ENCODE peak calls at places on chromosome 5, in four cellular contexts. One of them, this sample, is unnamed.

GRCh38 chr5:92505925-92506324 is 1075.1 kb downstream of the NR2F1-AS1 start:
- DNase-seq in epithelial cell of esophagus: peak
- DNase-seq in cardiac muscle cell: peak
- DNase-seq in kidney epithelial cell: no peak
- DNase-seq in this sample: no peak

GRCh38 chr5:149011084-149011483 is 51.8 kb downstream of the SH3TC2 start:
- DNase-seq in epithelial cell of esophagus: peak
- DNase-seq in cardiac muscle cell: no peak
- DNase-seq in kidney epithelial cell: peak
- DNase-seq in this sample: no peak

GRCh38 chr5:177593511-177593910 is 1.5 kb downstream of the TMED9 start:
- DNase-seq in epithelial cell of esophagus: no peak
- DNase-seq in cardiac muscle cell: no peak
- DNase-seq in kidney epithelial cell: no peak
- DNase-seq in this sample: no peak

GRCh38 chr5:112329429-112330090 is 89.5 kb downstream of the EPB41L4A start:
- DNase-seq in epithelial cell of esophagus: peak
- DNase-seq in cardiac muscle cell: no peak
- DNase-seq in kidney epithelial cell: no peak
- DNase-seq in this sample: no peak

GRCh38 chr5:138603521-138603920 is 28.3 kb upstream of the HSPA9 start:
- DNase-seq in epithelial cell of esophagus: peak
- DNase-seq in cardiac muscle cell: peak
- DNase-seq in kidney epithelial cell: peak
- DNase-seq in this sample: no peak

GRCh38 chr5:40680741-40681350 is 1.1 kb downstream of the PTGER4 start:
- DNase-seq in epithelial cell of esophagus: peak
- DNase-seq in cardiac muscle cell: no peak
- DNase-seq in kidney epithelial cell: no peak
- DNase-seq in this sample: no peak

GRCh38 chr5:78562001-78562400 is 86.6 kb downstream of the LHFPL2 start:
- DNase-seq in epithelial cell of esophagus: no peak
- DNase-seq in cardiac muscle cell: no peak
- DNase-seq in kidney epithelial cell: no peak
- DNase-seq in this sample: no peak

GRCh38 chr5:107378218-107378899 is 292.4 kb downstream of the EFNA5 start:
- DNase-seq in epithelial cell of esophagus: no peak
- DNase-seq in cardiac muscle cell: no peak
- DNase-seq in kidney epithelial cell: no peak
- DNase-seq in this sample: no peak

GRCh38 chr5:19988447-19988846 is 447 bp upstream of the CDH18 start:
- DNase-seq in epithelial cell of esophagus: no peak
- DNase-seq in cardiac muscle cell: no peak
- DNase-seq in kidney epithelial cell: no peak
- DNase-seq in this sample: no peak

GRCh38 chr5:161189452-161189851 is 337.4 kb upstream of the ATP10B start:
- DNase-seq in epithelial cell of esophagus: no peak
- DNase-seq in cardiac muscle cell: no peak
- DNase-seq in kidney epithelial cell: no peak
- DNase-seq in this sample: no peak

GRCh38 chr5:157049605-157050004 is 9.3 kb downstream of the HAVCR1 start:
- DNase-seq in epithelial cell of esophagus: no peak
- DNase-seq in cardiac muscle cell: no peak
- DNase-seq in kidney epithelial cell: peak
- DNase-seq in this sample: no peak

GRCh38 chr5:174320051-174320450 is 274.5 kb downstream of the NSG2 start:
- DNase-seq in epithelial cell of esophagus: no peak
- DNase-seq in cardiac muscle cell: no peak
- DNase-seq in kidney epithelial cell: no peak
- DNase-seq in this sample: no peak

GRCh38 chr5:171309526-171310333 is 682 bp downstream of the TLX3 start:
- DNase-seq in epithelial cell of esophagus: peak
- DNase-seq in cardiac muscle cell: no peak
- DNase-seq in kidney epithelial cell: no peak
- DNase-seq in this sample: no peak

GRCh38 chr5:152689275-152689711 is 284.2 kb upstream of the NMUR2 start:
- DNase-seq in epithelial cell of esophagus: peak
- DNase-seq in cardiac muscle cell: peak
- DNase-seq in kidney epithelial cell: peak
- DNase-seq in this sample: no peak

GRCh38 chr5:107533946-107534876 is 136.5 kb downstream of the EFNA5 start:
- DNase-seq in epithelial cell of esophagus: no peak
- DNase-seq in cardiac muscle cell: no peak
- DNase-seq in kidney epithelial cell: no peak
- DNase-seq in this sample: no peak

GRCh38 chr5:150022163-150022540 is 21.6 kb downstream of the HMGXB3 start:
- DNase-seq in epithelial cell of esophagus: peak
- DNase-seq in cardiac muscle cell: peak
- DNase-seq in kidney epithelial cell: no peak
- DNase-seq in this sample: peak

GRCh38 chr5:24591426-24591825 is 53.4 kb downstream of the CDH10 start:
- DNase-seq in epithelial cell of esophagus: no peak
- DNase-seq in cardiac muscle cell: no peak
- DNase-seq in kidney epithelial cell: no peak
- DNase-seq in this sample: no peak

GRCh38 chr5:78597068-78597857 is 51.3 kb downstream of the LHFPL2 start:
- DNase-seq in epithelial cell of esophagus: peak
- DNase-seq in cardiac muscle cell: peak
- DNase-seq in kidney epithelial cell: no peak
- DNase-seq in this sample: no peak

GRCh38 chr5:80964491-80964890 is 4.3 kb downstream of the RASGRF2 start:
- DNase-seq in epithelial cell of esophagus: no peak
- DNase-seq in cardiac muscle cell: no peak
- DNase-seq in kidney epithelial cell: no peak
- DNase-seq in this sample: no peak

GRCh38 chr5:137036630-137037029 is 462.5 kb downstream of the SPOCK1 start:
- DNase-seq in epithelial cell of esophagus: no peak
- DNase-seq in cardiac muscle cell: no peak
- DNase-seq in kidney epithelial cell: no peak
- DNase-seq in this sample: no peak

DNA sequence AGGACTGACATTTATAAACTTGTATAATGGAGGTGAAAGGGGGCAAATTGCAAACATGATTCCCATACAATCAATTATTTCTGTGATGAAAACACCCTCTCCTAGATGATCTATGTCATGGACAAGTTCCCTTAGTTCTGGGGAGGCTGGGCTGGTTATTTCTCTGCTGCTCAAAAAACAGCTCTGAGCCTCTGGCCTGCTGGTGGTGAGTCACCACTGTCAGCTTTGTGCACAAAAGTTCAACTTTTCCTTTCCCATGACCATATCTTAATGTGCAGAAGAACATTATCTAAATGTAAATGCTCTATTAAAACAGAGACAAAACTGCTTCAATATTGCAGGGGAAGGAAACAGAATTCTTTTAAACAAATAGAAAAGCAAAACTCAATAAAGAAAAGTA is 85.0 kb downstream of the HMHB1 start:
- DNase-seq in epithelial cell of esophagus: peak
- DNase-seq in cardiac muscle cell: peak
- DNase-seq in kidney epithelial cell: no peak
- DNase-seq in this sample: no peak
- H3K4me3 ChIP-seq in epithelial cell of esophagus: no peak
- H3K4me3 ChIP-seq in cardiac muscle cell: no peak
- H3K4me3 ChIP-seq in kidney epithelial cell: no peak
- H3K4me3 ChIP-seq in this sample: no peak

GRCh38 chr5:142385194-142385593 is 60.4 kb upstream of the SPRY4 start:
- DNase-seq in epithelial cell of esophagus: no peak
- DNase-seq in cardiac muscle cell: peak
- DNase-seq in kidney epithelial cell: no peak
- DNase-seq in this sample: peak

GRCh38 chr5:142386151-142387021 is 61.6 kb upstream of the SPRY4 start:
- DNase-seq in epithelial cell of esophagus: peak
- DNase-seq in cardiac muscle cell: no peak
- DNase-seq in kidney epithelial cell: no peak
- DNase-seq in this sample: no peak

GRCh38 chr5:142388696-142389095 is 63.9 kb upstream of the SPRY4 start:
- DNase-seq in epithelial cell of esophagus: peak
- DNase-seq in cardiac muscle cell: peak
- DNase-seq in kidney epithelial cell: no peak
- DNase-seq in this sample: no peak

GRCh38 chr5:142387022-142387682 is 62.3 kb upstream of the SPRY4 start:
- DNase-seq in epithelial cell of esophagus: no peak
- DNase-seq in cardiac muscle cell: no peak
- DNase-seq in kidney epithelial cell: no peak
- DNase-seq in this sample: no peak

DNA sequence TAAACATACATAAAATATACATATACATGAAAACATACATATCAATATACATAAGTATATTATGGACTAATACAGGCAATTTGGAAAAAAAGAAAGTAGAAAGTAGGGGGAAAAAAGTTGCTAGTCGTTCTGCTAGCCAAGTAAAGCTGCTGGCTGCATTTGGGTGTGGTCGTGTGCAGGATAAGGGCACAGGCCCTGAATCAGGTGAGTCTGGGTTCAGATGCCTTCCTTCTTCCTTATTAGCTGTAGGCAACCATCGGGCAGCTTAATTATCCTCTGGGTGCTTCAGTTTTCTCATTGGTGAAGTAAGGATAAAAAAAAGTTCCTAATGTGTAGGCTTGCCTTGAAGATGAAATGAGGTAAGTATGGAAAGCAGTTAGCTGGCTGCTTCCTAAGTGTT is 59.2 kb upstream of the SPRY4 start:
- DNase-seq in epithelial cell of esophagus: no peak
- DNase-seq in cardiac muscle cell: no peak
- DNase-seq in kidney epithelial cell: no peak
- DNase-seq in this sample: no peak
- TF ChIP-seq CTCF in epithelial cell of esophagus: no peak
- TF ChIP-seq CTCF in cardiac muscle cell: no peak
- TF ChIP-seq CTCF in kidney epithelial cell: no peak
- TF ChIP-seq CTCF in this sample: no peak

GRCh38 chr5:116571568-116572321 is 2.9 kb downstream of the SEMA6A start:
- DNase-seq in epithelial cell of esophagus: peak
- DNase-seq in cardiac muscle cell: no peak
- DNase-seq in kidney epithelial cell: no peak
- DNase-seq in this sample: no peak
- H3K4me3 ChIP-seq in epithelial cell of esophagus: peak
- H3K4me3 ChIP-seq in cardiac muscle cell: peak
- H3K4me3 ChIP-seq in kidney epithelial cell: peak
- H3K4me3 ChIP-seq in this sample: peak

GRCh38 chr5:168879929-168880328 is 300.8 kb upstream of the PANK3 start:
- DNase-seq in epithelial cell of esophagus: no peak
- DNase-seq in cardiac muscle cell: peak
- DNase-seq in kidney epithelial cell: no peak
- DNase-seq in this sample: no peak

GRCh38 chr5:168882283-168882682 is 303.1 kb upstream of the PANK3 start:
- DNase-seq in epithelial cell of esophagus: no peak
- DNase-seq in cardiac muscle cell: no peak
- DNase-seq in kidney epithelial cell: no peak
- DNase-seq in this sample: no peak

GRCh38 chr5:168883253-168883880 is 304.2 kb upstream of the PANK3 start:
- DNase-seq in epithelial cell of esophagus: no peak
- DNase-seq in cardiac muscle cell: no peak
- DNase-seq in kidney epithelial cell: no peak
- DNase-seq in this sample: no peak

GRCh38 chr5:168884040-168884439 is 304.9 kb upstream of the PANK3 start:
- DNase-seq in epithelial cell of esophagus: no peak
- DNase-seq in cardiac muscle cell: no peak
- DNase-seq in kidney epithelial cell: no peak
- DNase-seq in this sample: no peak

DNA sequence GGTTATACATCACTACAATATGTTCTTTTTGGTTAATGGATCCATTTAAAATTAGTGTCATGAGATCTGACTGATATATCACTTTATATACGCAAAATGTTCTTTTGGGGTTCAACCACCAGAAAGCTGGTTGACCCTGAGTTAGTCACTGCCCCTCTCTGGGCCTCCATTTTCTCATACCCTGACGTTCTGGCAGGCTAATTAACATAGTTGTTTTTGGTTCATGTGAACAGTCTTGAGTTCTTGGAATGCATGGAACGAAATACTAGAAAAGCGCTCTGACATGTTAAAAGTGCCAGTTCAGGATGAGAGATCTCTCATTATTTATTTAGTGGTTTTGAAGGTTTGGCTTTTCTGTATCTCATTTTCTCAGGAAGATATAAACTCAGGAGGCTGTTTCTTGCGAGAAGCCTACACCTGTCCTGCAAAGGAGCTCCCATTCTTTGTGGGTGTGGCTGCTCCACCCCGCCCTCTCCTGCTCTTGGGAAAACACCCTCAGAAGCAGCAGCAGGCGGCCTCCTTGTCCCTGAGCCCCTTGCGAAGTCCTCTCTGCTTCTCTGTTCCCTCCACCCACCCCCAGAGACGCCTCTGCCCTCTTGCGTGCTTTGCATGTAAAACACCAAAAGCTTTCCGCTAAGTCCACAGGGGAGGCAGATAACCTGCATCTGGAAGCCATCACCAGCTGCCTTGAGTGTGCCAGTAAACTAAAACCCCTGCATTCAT is 302.4 kb upstream of the PANK3 start:
- DNase-seq in epithelial cell of esophagus: peak
- DNase-seq in cardiac muscle cell: no peak
- DNase-seq in kidney epithelial cell: no peak
- DNase-seq in this sample: no peak
- TF ChIP-seq CTCF in epithelial cell of esophagus: no peak
- TF ChIP-seq CTCF in cardiac muscle cell: no peak
- TF ChIP-seq CTCF in kidney epithelial cell: no peak
- TF ChIP-seq CTCF in this sample: no peak

GRCh38 chr5:76547242-76547890 is 75.8 kb downstream of the F2RL2 start:
- DNase-seq in epithelial cell of esophagus: peak
- DNase-seq in cardiac muscle cell: no peak
- DNase-seq in kidney epithelial cell: no peak
- DNase-seq in this sample: no peak

GRCh38 chr5:76545184-76545583 is 78.0 kb downstream of the F2RL2 start:
- DNase-seq in epithelial cell of esophagus: no peak
- DNase-seq in cardiac muscle cell: no peak
- DNase-seq in kidney epithelial cell: no peak
- DNase-seq in this sample: no peak

GRCh38 chr5:76548525-76549229 is 74.5 kb downstream of the F2RL2 start:
- DNase-seq in epithelial cell of esophagus: no peak
- DNase-seq in cardiac muscle cell: no peak
- DNase-seq in kidney epithelial cell: no peak
- DNase-seq in this sample: no peak

GRCh38 chr5:76546497-76547102 is 76.6 kb downstream of the F2RL2 start:
- DNase-seq in epithelial cell of esophagus: no peak
- DNase-seq in cardiac muscle cell: no peak
- DNase-seq in kidney epithelial cell: no peak
- DNase-seq in this sample: no peak

DNA sequence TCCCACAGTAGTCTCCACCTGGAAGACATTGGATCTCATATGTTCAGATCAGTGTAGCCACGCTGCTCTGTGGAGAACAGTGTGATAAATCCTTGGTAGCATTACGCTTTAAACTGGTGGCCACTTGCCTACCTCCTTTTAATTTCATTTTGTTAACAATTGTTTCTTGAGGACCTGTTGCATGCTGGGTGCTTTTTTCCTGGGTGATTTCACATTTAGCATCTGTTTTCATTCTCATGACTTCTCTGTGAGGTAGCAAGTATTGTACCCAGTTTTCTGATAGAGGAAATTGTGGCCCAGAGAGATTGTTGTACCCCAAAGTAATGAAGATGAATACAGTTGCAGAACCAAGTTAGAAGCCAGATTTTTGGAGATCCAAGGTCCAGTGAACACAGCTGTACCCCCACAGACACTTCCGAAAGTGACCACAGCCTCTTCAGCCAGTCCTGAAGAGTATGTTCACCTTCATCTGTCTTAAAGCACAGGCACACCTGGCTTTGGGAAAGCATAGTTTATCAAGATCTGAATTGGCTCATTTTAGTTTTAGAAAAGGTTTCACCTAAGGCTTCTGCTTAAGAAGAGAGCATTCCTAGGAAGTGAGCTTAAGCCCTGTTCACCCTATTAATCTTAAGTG is 75.2 kb downstream of the F2RL2 start:
- DNase-seq in epithelial cell of esophagus: no peak
- DNase-seq in cardiac muscle cell: no peak
- DNase-seq in kidney epithelial cell: no peak
- DNase-seq in this sample: no peak
- H3K4me3 ChIP-seq in epithelial cell of esophagus: no peak
- H3K4me3 ChIP-seq in cardiac muscle cell: no peak
- H3K4me3 ChIP-seq in kidney epithelial cell: no peak
- H3K4me3 ChIP-seq in this sample: no peak

This sample was measured in astrocyte of the cerebellum.